ENCODE peak calls at places on chromosome 7, in nine cellular contexts. One of them, this sample, is unnamed.

GRCh38 chr7:74138334-74138867 is 35.8 kb upstream of the EIF4H start:
- DNase-seq in iPS-NIHi11: peak
- DNase-seq in AG09309: no peak
- DNase-seq in stromal cell of bone marrow: no peak
- DNase-seq in SIG-M5: no peak
- DNase-seq in HEK293T: no peak
- DNase-seq in IMR-90: no peak
- DNase-seq in spleen: no peak
- DNase-seq in mucosa of gallbladder: no peak
- DNase-seq in this sample: no peak

GRCh38 chr7:155670521-155670920 is 26.1 kb downstream of the RBM33 start:
- DNase-seq in iPS-NIHi11: no peak
- DNase-seq in AG09309: no peak
- DNase-seq in stromal cell of bone marrow: no peak
- DNase-seq in SIG-M5: no peak
- DNase-seq in HEK293T: no peak
- DNase-seq in IMR-90: no peak
- DNase-seq in spleen: no peak
- DNase-seq in mucosa of gallbladder: no peak
- DNase-seq in this sample: no peak

GRCh38 chr7:83502636-83503035 is 146.3 kb downstream of the SEMA3E start:
- DNase-seq in iPS-NIHi11: no peak
- DNase-seq in AG09309: no peak
- DNase-seq in stromal cell of bone marrow: no peak
- DNase-seq in SIG-M5: no peak
- DNase-seq in HEK293T: no peak
- DNase-seq in IMR-90: no peak
- DNase-seq in spleen: no peak
- DNase-seq in mucosa of gallbladder: no peak
- DNase-seq in this sample: no peak

GRCh38 chr7:41943098-41943577 is 240.2 kb upstream of the INHBA start:
- DNase-seq in iPS-NIHi11: peak
- DNase-seq in AG09309: no peak
- DNase-seq in stromal cell of bone marrow: no peak
- DNase-seq in SIG-M5: no peak
- DNase-seq in HEK293T: peak
- DNase-seq in IMR-90: peak
- DNase-seq in spleen: peak
- DNase-seq in mucosa of gallbladder: peak
- DNase-seq in this sample: no peak

GRCh38 chr7:115976651-115977050 is 53.9 kb downstream of the TFEC start:
- DNase-seq in iPS-NIHi11: no peak
- DNase-seq in AG09309: no peak
- DNase-seq in stromal cell of bone marrow: peak
- DNase-seq in SIG-M5: no peak
- DNase-seq in HEK293T: no peak
- DNase-seq in IMR-90: peak
- DNase-seq in spleen: no peak
- DNase-seq in mucosa of gallbladder: no peak
- DNase-seq in this sample: no peak

GRCh38 chr7:135509589-135509838 is 388 bp downstream of the CNOT4 start:
- DNase-seq in iPS-NIHi11: peak
- DNase-seq in AG09309: no peak
- DNase-seq in stromal cell of bone marrow: no peak
- DNase-seq in SIG-M5: no peak
- DNase-seq in HEK293T: no peak
- DNase-seq in IMR-90: peak
- DNase-seq in spleen: no peak
- DNase-seq in mucosa of gallbladder: no peak
- DNase-seq in this sample: no peak

GRCh38 chr7:131188367-131189339 is 139.0 kb upstream of the MKLN1 start:
- DNase-seq in iPS-NIHi11: no peak
- DNase-seq in AG09309: peak
- DNase-seq in stromal cell of bone marrow: peak
- DNase-seq in SIG-M5: peak
- DNase-seq in HEK293T: no peak
- DNase-seq in IMR-90: peak
- DNase-seq in spleen: no peak
- DNase-seq in mucosa of gallbladder: no peak
- DNase-seq in this sample: peak

GRCh38 chr7:102933763-102934162 is 21.0 kb downstream of the LRRC17 start:
- DNase-seq in iPS-NIHi11: peak
- DNase-seq in AG09309: peak
- DNase-seq in stromal cell of bone marrow: peak
- DNase-seq in SIG-M5: no peak
- DNase-seq in HEK293T: no peak
- DNase-seq in IMR-90: peak
- DNase-seq in spleen: no peak
- DNase-seq in mucosa of gallbladder: peak
- DNase-seq in this sample: peak

GRCh38 chr7:158992759-158993158 is 136.4 kb downstream of the DYNC2I1 start:
- DNase-seq in iPS-NIHi11: no peak
- DNase-seq in AG09309: no peak
- DNase-seq in stromal cell of bone marrow: no peak
- DNase-seq in SIG-M5: no peak
- DNase-seq in HEK293T: no peak
- DNase-seq in IMR-90: no peak
- DNase-seq in spleen: no peak
- DNase-seq in mucosa of gallbladder: no peak
- DNase-seq in this sample: no peak

GRCh38 chr7:151850484-151851159 is 26.3 kb downstream of the PRKAG2 start:
- DNase-seq in iPS-NIHi11: no peak
- DNase-seq in AG09309: no peak
- DNase-seq in stromal cell of bone marrow: no peak
- DNase-seq in SIG-M5: no peak
- DNase-seq in HEK293T: no peak
- DNase-seq in IMR-90: no peak
- DNase-seq in spleen: no peak
- DNase-seq in mucosa of gallbladder: no peak
- DNase-seq in this sample: no peak

GRCh38 chr7:78683566-78683965 is 769.9 kb downstream of the MAGI2 start:
- DNase-seq in iPS-NIHi11: no peak
- DNase-seq in AG09309: no peak
- DNase-seq in stromal cell of bone marrow: no peak
- DNase-seq in SIG-M5: no peak
- DNase-seq in HEK293T: no peak
- DNase-seq in IMR-90: no peak
- DNase-seq in spleen: no peak
- DNase-seq in mucosa of gallbladder: no peak
- DNase-seq in this sample: no peak

GRCh38 chr7:40655426-40655825 is 520.6 kb downstream of the SUGCT start:
- DNase-seq in iPS-NIHi11: no peak
- DNase-seq in AG09309: no peak
- DNase-seq in stromal cell of bone marrow: no peak
- DNase-seq in SIG-M5: no peak
- DNase-seq in HEK293T: no peak
- DNase-seq in IMR-90: no peak
- DNase-seq in spleen: no peak
- DNase-seq in mucosa of gallbladder: no peak
- DNase-seq in this sample: no peak